ENCODE peak calls at places on chromosomes 4 and X, in four cellular contexts. A, S, C and I are unnamed samples.
A peak's percentile ranks its signal among the peaks of the same experiment; 100 is the strongest.

GRCh38 chr4:74659576-74660411 is 134.5 kb downstream of the BTC start:
- DNase-seq in A (peak; percentile 17), S (peak; percentile 54), C (no peak), I (no peak)

GRCh38 chr4:112060212-112060611 is 85.0 kb upstream of the FAM241A start:
- DNase-seq in A (no peak), S (peak; percentile 6), C (no peak), I (no peak)

GRCh38 chr4:152937535-152938236 is 1.6 kb downstream of the FHDC1 start:
- DNase-seq in A (peak; percentile 41), S (peak; percentile 23), C (no peak), I (no peak)

GRCh38 chr4:115219315-115219840 is 106.0 kb upstream of the NDST4 start:
- DNase-seq in A (no peak), S (no peak), C (no peak), I (no peak)

GRCh38 chr4:6087669-6088068 is 69.4 kb upstream of the C4orf50 start:
- DNase-seq in A (no peak), S (peak; percentile 15), C (no peak), I (no peak)

GRCh38 chr4:7817877-7818675 is 121.6 kb downstream of the AFAP1 start:
- DNase-seq in A (no peak), S (no peak), C (no peak), I (no peak)

GRCh38 chr4:25953740-25954139 is 39.7 kb downstream of the SMIM20 start:
- DNase-seq in A (no peak), S (peak; percentile 3), C (no peak), I (no peak)

GRCh38 chr4:110840221-110840654 is 217.4 kb upstream of the PITX2 start:
- DNase-seq in A (no peak), S (no peak), C (no peak), I (no peak)

GRCh38 chrX:73841337-73841736 is 278.3 kb downstream of the CHIC1 start:
- DNase-seq in A (no peak), S (no peak), C (no peak), I (no peak)

GRCh38 chrX:100748133-100748532 is 16.2 kb upstream of the SYTL4 start:
- DNase-seq in A (no peak), S (no peak), C (no peak), I (no peak)

GRCh38 chr4:145618210-145618911 is 824 bp upstream of the MMAA start:
- DNase-seq in A (peak; percentile 22), S (no peak), C (no peak), I (no peak)

GRCh38 chrX:21800344-21800770 is 39.1 kb upstream of the MBTPS2 start:
- DNase-seq in A (no peak), S (no peak), C (no peak), I (no peak)

GRCh38 chr4:34922325-34922724 is 1322.0 kb downstream of the ARAP2 start:
- DNase-seq in A (no peak), S (no peak), C (no peak), I (no peak)

GRCh38 chr4:127965062-127965802 is at the start of the genes ABHD18 and MFSD8:
- DNase-seq in A (peak; percentile 100), S (peak; percentile 76), C (peak; percentile 97), I (peak; percentile 99)

GRCh38 chr4:107855723-107856122 is 31.0 kb downstream of the SGMS2 start:
- DNase-seq in A (no peak), S (no peak), C (no peak), I (no peak)

GRCh38 chr4:167031534-167032156 is 202.6 kb downstream of the SPOCK3 start:
- DNase-seq in A (no peak), S (no peak), C (no peak), I (no peak)

GRCh38 chr4:17068396-17068795 is 170.0 kb upstream of the LDB2 start:
- DNase-seq in A (no peak), S (no peak), C (no peak), I (peak; percentile 10)

GRCh38 chr4:53507058-53507457 is 84.2 kb downstream of the LNX1 start:
- DNase-seq in A (no peak), S (no peak), C (no peak), I (no peak)
- H3K27ac ChIP-seq in A (no peak overlapping the region), S (no peak overlapping the region), C (no peak overlapping the region), I (no peak overlapping the region)

GRCh38 chr4:121696140-121696640 is 590 bp downstream of the ANXA5 start:
- DNase-seq in A (peak; percentile 76), S (no peak), C (peak; percentile 79), I (peak; percentile 95)
- TF ChIP-seq CTCF in A (peak; percentile 12), S (no peak), C (peak; percentile 51), I (peak; percentile 32)

GRCh38 chr4:118918388-118918787 is 29.7 kb downstream of the SYNPO2 start:
- DNase-seq in A (no peak), S (no peak), C (no peak), I (no peak)
- TF ChIP-seq EP300 in A (no peak), S (no peak), C (no peak), I (no peak)

DNA sequence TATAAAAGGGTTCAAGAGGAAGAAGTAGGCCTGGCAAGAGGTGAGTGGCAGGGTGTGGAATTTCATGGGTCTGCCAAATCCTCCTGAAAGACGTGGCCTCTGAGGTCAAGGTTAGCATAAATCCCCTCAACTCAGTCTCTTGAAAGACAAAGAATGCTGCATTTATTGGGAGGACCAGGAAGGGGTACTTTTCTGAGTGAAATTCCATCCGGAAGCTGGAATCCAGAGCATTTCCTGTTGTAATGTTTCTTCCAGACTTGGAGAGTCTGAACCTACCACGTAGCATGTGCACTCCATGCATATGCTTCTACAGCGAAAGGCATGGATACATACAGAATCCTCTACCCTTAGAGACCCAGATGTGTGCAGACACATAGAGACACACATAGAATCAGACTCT is 13.4 kb upstream of the FGD1 start:
- DNase-seq in A (no peak), S (no peak), C (no peak), I (no peak)
- H3K27ac ChIP-seq in A (no peak overlapping the region), S (no peak overlapping the region), C (no peak overlapping the region), I (no peak overlapping the region)

DNA sequence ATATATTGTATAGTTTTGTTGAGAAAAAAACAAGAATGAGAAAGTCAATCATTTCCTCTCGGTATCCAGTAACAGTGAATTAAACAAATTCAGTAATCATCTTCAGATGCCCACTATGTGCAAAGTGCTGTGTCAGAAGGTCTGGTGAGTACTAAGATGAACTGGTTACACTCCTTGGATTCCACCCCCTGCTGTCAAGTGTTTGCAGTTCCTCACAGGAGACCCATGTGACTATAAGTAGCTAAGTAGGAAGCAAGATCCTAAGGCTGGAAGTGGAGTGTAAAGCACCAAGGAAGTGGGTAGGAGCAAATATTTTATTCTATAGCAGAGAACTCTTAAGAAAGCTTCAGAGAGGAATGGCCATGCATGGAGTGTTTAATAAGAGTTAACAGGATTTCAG is 73.6 kb downstream of the SNX25 start:
- DNase-seq in A (no peak), S (peak; percentile 18), C (no peak), I (no peak)
- TF ChIP-seq CTCF in A (no peak), S (no peak), C (no peak), I (no peak)

GRCh38 chr4:185718578-185719492 is 93.2 kb downstream of the SORBS2 start:
- DNase-seq in A (no peak), S (no peak), C (no peak), I (no peak)

GRCh38 chr4:185713272-185713671 is 98.7 kb downstream of the SORBS2 start:
- DNase-seq in A (no peak), S (no peak), C (no peak), I (no peak)

GRCh38 chr4:185717018-185717726 is 94.8 kb downstream of the SORBS2 start:
- DNase-seq in A (no peak), S (no peak), C (no peak), I (no peak)

GRCh38 chr4:185713731-185714130 is 98.3 kb downstream of the SORBS2 start:
- DNase-seq in A (no peak), S (no peak), C (no peak), I (no peak)

DNA sequence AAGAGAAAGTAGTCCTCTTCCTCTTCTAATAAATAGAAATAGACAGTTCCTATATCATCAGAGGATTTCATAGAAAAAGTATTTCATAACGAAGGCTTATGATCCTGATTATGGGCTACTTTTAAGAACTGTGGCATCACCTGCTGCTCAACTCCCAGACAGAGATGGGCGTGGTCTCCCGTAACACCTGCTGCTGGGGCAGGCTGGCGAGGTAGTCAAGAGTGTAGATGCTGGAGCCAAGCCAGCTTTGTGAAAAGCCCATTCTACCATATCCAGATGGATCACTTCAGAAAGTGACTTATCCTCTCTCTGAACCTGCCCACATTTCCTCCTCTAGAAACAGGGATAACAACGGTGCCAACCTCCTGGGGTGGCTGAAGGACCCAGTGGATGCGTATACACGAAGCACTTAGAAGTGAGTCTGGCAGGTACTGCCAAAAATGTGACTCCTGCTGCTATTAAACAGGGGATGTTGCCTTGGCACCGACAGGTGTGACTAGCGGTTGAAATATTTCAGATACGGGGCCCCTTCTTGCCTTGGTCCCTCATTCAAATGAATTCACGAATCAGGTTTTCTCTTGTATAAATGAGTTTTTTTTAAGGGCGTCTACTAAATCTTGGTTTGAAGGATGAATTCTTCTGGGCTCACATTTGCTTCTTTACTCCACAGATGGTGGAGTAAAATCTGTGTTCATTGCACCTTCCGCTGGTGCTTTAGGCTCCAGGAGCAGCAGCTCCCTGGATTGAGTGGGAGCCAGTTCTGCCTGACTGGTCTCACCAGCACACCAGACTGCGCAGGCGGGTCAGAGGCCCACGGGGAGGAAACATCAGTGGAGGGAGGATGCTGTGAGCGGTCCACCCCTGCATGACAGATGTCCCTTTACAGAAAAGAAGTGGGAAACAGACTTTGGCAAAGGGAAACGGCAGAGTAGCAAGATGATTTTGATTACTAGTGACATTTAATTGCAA is 95.7 kb downstream of the SORBS2 start:
- DNase-seq in A (no peak), S (no peak), C (no peak), I (no peak)
- TF ChIP-seq EP300 in A (no peak), S (no peak), C (no peak), I (no peak)